ENCODE peak calls at places on chromosomes 13 and 19, in four cellular contexts. G is GM12865, Q is adrenal gland, H is BE2C. S is an unnamed sample.

GRCh38 chr13:75639426-75639825 is 3.3 kb downstream of the LMO7 start:
- DNase-seq in G (no peak), Q (no peak), H (no peak), S (no peak)

GRCh38 chr19:12055784-12056183 is 3.0 kb upstream of the ZNF878 start:
- DNase-seq in G (no peak), Q (no peak), H (no peak), S (no peak)

GRCh38 chr13:66656050-66656449 is 574.1 kb downstream of the PCDH9 start:
- DNase-seq in G (no peak), Q (no peak), H (no peak), S (no peak)

GRCh38 chr19:38434549-38435051 is 1.1 kb downstream of the RYR1 start:
- DNase-seq in G (no peak), Q (peak; percentile 36), H (no peak), S (no peak)

GRCh38 chr19:58033741-58034475 is at the start of gene ZSCAN1:
- DNase-seq in G (no peak), Q (peak; percentile 85), H (peak; percentile 94), S (no peak)

GRCh38 chr19:42246143-42246868 is 3.9 kb upstream of the GSK3A start:
- DNase-seq in G (no peak), Q (peak; percentile 80), H (peak; percentile 83), S (peak; percentile 48)

GRCh38 chr19:5664515-5664914 is 15.8 kb downstream of the MICOS13 start:
- DNase-seq in G (no peak), Q (no peak), H (no peak), S (no peak)

GRCh38 chr19:29806098-29806866 is 5.5 kb upstream of the CCNE1 start:
- DNase-seq in G (peak; percentile 25), Q (peak; percentile 46), H (peak; percentile 81), S (no peak)

GRCh38 chr19:10543420-10544241 is at the start of gene ATG4D:
- DNase-seq in G (peak; percentile 84), Q (peak; percentile 83), H (peak; percentile 87), S (no peak)

GRCh38 chr13:62483774-62484173 is 1068.1 kb upstream of the PCDH20 start:
- DNase-seq in G (no peak), Q (no peak), H (no peak), S (no peak)

GRCh38 chr13:99269627-99270252 is 11.6 kb upstream of the GPR18 start:
- DNase-seq in G (peak; percentile 76), Q (no peak), H (no peak), S (peak; percentile 49)

GRCh38 chr19:30361721-30362120 is 10.5 kb upstream of the ZNF536 start:
- DNase-seq in G (no peak), Q (no peak), H (no peak), S (no peak)

GRCh38 chr13:95356916-95357315 is 55.7 kb upstream of the ABCC4 start:
- DNase-seq in G (no peak), Q (no peak), H (no peak), S (no peak)

GRCh38 chr19:41232686-41233085 is 13.7 kb downstream of the AXL start:
- DNase-seq in G (no peak), Q (no peak), H (no peak), S (no peak)

GRCh38 chr13:40167327-40167726 is 499.1 kb downstream of the FOXO1 start:
- DNase-seq in G (no peak), Q (no peak), H (no peak), S (no peak)

GRCh38 chr19:49019242-49019932 is 2.5 kb upstream of the LHB start:
- DNase-seq in G (peak; percentile 41), Q (peak; percentile 80), H (peak; percentile 88), S (no peak)

GRCh38 chr13:50593228-50593627 is 250.3 kb downstream of the DLEU7 start:
- DNase-seq in G (no peak), Q (no peak), H (no peak), S (no peak)

GRCh38 chr19:3360494-3361383 is 5.6 kb upstream of the NFIC start:
- DNase-seq in G (peak; percentile 76), Q (peak; percentile 82), H (peak; percentile 70), S (no peak)

GRCh38 chr13:26202365-26202972 is 19.6 kb downstream of the RNF6 start:
- DNase-seq in G (no peak), Q (no peak), H (no peak), S (no peak)

GRCh38 chr13:39918837-39919236 is 263.4 kb downstream of the COG6 start:
- DNase-seq in G (no peak), Q (no peak), H (no peak), S (no peak)

GRCh38 chr13:102310691-102311432 is 91.0 kb downstream of the FGF14 start:
- DNase-seq in G (no peak), Q (no peak), H (no peak), S (no peak)

GRCh38 chr13:85241045-85241444 is 558.2 kb downstream of the SLITRK6 start:
- DNase-seq in G (no peak), Q (no peak), H (no peak), S (peak; percentile 27)

GRCh38 chr19:4151623-4152022 is 1.8 kb upstream of the CREB3L3 start:
- DNase-seq in G (no peak), Q (no peak), H (no peak), S (no peak)

GRCh38 chr19:4375620-4376228 is 24.6 kb downstream of the SH3GL1 start:
- DNase-seq in G (peak; percentile 87), Q (peak; percentile 23), H (peak; percentile 81), S (peak; percentile 46)

GRCh38 chr19:56718231-56718630 is 46.7 kb upstream of the ZNF835 start:
- DNase-seq in G (no peak), Q (no peak), H (no peak), S (no peak)

GRCh38 chr13:75687145-75687763 is 51.1 kb downstream of the LMO7 start:
- DNase-seq in G (no peak), Q (no peak), H (no peak), S (peak; percentile 40)

GRCh38 chr13:110272651-110273050 is 34.3 kb downstream of the COL4A1 start:
- DNase-seq in G (no peak), Q (no peak), H (no peak), S (no peak)

GRCh38 chr13:36858285-36858684 is 39.3 kb downstream of the RFXAP start:
- DNase-seq in G (peak; percentile 58), Q (no peak), H (peak; percentile 37), S (peak; percentile 40)

GRCh38 chr19:56637976-56638555 is 4.9 kb upstream of the SMIM17 start:
- DNase-seq in G (peak; percentile 30), Q (peak; percentile 85), H (peak; percentile 24), S (peak; percentile 42)

GRCh38 chr13:72397265-72397664 is 330.2 kb downstream of the MZT1 start:
- DNase-seq in G (no peak), Q (no peak), H (no peak), S (no peak)

GRCh38 chr13:61728468-61728867 is 312.8 kb upstream of the PCDH20 start:
- DNase-seq in G (no peak), Q (no peak), H (peak; percentile 32), S (peak; percentile 65)

GRCh38 chr13:52808842-52809219 is 39.6 kb downstream of the PCDH8 start:
- DNase-seq in G (no peak), Q (no peak), H (no peak), S (no peak)

GRCh38 chr13:112256716-112257497 is 119.2 kb upstream of the SPACA7 start:
- DNase-seq in G (no peak), Q (no peak), H (no peak), S (no peak)

GRCh38 chr13:42720116-42720857 is 61.1 kb upstream of the FAM216B start:
- DNase-seq in G (peak; percentile 58), Q (peak; percentile 25), H (peak; percentile 63), S (peak; percentile 88)

DNA sequence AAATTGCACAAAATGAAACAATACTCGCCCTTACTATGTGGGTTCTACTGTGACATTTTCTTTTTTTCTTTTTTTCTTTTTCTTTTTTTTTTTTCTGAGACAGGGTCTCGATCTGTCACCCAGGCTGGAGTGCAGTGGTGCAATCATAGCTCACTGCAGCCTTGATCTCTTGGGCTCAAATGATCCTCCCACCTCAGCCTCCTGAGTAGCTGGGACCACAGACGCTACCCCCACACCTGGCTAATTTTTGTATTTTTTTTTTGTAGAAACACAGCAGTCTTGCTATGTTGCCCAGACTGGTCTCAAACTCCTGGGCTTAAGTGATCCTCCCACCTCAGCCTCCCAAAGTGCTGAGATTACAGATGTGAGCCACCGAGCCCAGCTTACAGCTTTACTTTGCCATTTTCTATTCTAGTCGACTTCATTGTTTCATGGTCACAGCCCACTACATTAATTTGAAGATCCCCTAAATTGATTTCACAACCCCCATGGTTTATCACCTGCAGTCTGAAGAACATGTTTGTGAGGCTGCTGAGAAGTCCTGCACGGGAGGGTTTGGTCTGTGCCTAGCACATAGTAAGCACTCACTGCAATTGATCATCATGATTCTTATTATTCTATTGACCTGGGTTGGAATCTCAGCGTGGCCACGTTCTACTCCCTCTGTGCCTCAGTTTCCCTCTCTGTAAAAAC is 3.8 kb downstream of the BCL3 start:
- DNase-seq in G (no peak), Q (no peak), H (no peak), S (no peak)
- H3K4me3 ChIP-seq in G (peak overlapping the region; percentile 49), Q (no peak overlapping the region), H (no peak overlapping the region), S (peak overlapping the region; percentile 76)

GRCh38 chr13:21233086-21233485 is 56.6 kb downstream of the MRPL57 start:
- DNase-seq in G (no peak), Q (no peak), H (no peak), S (no peak)

GRCh38 chr13:21234537-21234936 is 58.1 kb downstream of the MRPL57 start:
- DNase-seq in G (no peak), Q (no peak), H (peak; percentile 62), S (no peak)

GRCh38 chr13:21231426-21231945 is 55.0 kb downstream of the MRPL57 start:
- DNase-seq in G (no peak), Q (no peak), H (no peak), S (no peak)

GRCh38 chr13:21232196-21232595 is 55.7 kb downstream of the MRPL57 start:
- DNase-seq in G (no peak), Q (no peak), H (no peak), S (no peak)

DNA sequence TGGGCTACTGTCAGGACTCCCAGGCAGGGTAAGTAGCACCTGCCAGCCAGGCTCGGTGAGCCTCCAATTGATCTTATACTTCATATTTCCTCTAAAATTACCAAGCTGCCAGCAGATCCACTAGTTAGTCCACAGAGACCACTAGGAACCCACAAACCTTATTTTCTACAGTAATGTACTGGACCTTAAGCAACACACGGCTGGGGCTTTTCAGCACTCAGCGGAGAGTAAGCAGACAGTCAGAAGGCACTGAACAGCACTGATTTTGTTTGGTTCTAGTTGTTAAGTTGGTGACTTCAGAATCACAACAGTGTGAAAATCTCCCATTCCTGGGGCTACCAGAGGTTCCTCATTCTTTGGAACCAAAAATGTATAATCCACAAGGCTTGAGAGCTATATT is 56.1 kb downstream of the MRPL57 start:
- DNase-seq in G (no peak), Q (no peak), H (no peak), S (no peak)
- H3K4me3 ChIP-seq in G (no peak overlapping the region), Q (no peak overlapping the region), H (no peak overlapping the region), S (no peak overlapping the region)

GRCh38 chr19:941292-942132 is 15.7 kb downstream of the ARID3A start:
- DNase-seq in G (no peak), Q (no peak), H (no peak), S (no peak)
- H3K4me3 ChIP-seq in G (peak overlapping the region; percentile 20), Q (no peak overlapping the region), H (peak overlapping the region; percentile 33), S (no peak overlapping the region)

DNA sequence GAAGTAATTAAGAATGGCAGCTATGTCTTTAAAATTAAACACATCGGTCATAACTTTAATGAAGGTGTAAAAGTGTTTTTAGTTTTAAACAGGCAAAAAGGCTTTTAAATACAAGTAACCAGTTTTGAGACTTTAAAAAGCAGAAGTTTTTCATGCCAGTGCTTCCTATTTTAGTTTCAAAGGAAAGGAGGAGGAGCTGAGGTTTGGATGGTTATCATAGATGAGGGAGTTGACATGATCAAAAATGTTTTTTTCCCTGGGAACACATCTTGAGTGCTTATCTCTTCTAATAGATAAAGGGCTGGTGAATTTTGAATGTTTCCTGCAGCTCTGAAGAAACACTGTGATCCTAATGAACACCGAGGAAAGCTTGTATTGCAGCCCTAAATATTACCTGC is 42.9 kb downstream of the LRCH1 start:
- DNase-seq in G (no peak), Q (no peak), H (no peak), S (no peak)
- H3K4me3 ChIP-seq in G (no peak overlapping the region), Q (no peak overlapping the region), H (no peak overlapping the region), S (no peak overlapping the region)